ENCODE peak calls at places on chromosomes 5 and 9, in five cellular contexts. W is fibroblast of lung; Z is NB4; M is effector memory CD4-positive, alpha-beta T cell; S is NCI-H1105. F is an unnamed sample.

GRCh38 chr5:17180330-17180843 is 37.0 kb upstream of the BASP1 start:
- DNase-seq in W (no peak), Z (no peak), M (no peak), S (no peak), F (peak)

GRCh38 chr5:131810510-131811249 is 13.9 kb upstream of the FNIP1 start:
- DNase-seq in S (no peak), W (no peak), Z (peak), M (no peak), F (no peak)

GRCh38 chr9:129895376-129896268 is 60.4 kb downstream of the USP20 start:
- DNase-seq in S (no peak), Z (no peak), W (no peak), M (peak), F (no peak)

GRCh38 chr5:102719886-102720285 is 35.2 kb upstream of the PAM start:
- DNase-seq in W (no peak), Z (no peak), M (no peak), S (no peak), F (no peak)

GRCh38 chr5:133754575-133755169 is 142.3 kb upstream of the FSTL4 start:
- DNase-seq in S (no peak), W (peak), M (no peak), Z (peak), F (no peak)

GRCh38 chr5:123107343-123108240 is 18.6 kb downstream of the PRDM6 start:
- DNase-seq in W (peak), M (no peak), Z (no peak), S (no peak), F (no peak)

GRCh38 chr5:129664336-129664937 is 83.5 kb upstream of the MINAR2 start:
- DNase-seq in S (no peak), W (peak), M (no peak), Z (peak), F (no peak)

GRCh38 chr5:110441035-110441434 is 285.4 kb downstream of the TMEM232 start:
- DNase-seq in Z (peak), W (peak), S (no peak), M (no peak), F (peak)

GRCh38 chr9:128114326-128115186 is 13.0 kb downstream of the PTGES2 start:
- DNase-seq in Z (no peak), M (no peak), S (no peak), W (no peak), F (no peak)

GRCh38 chr5:54644226-54644625 is 126.7 kb downstream of the SNX18 start:
- DNase-seq in W (peak), Z (no peak), S (no peak), M (no peak), F (peak)

GRCh38 chr9:101463397-101463796 is 27.8 kb upstream of the ALDOB start:
- DNase-seq in M (no peak), W (peak), Z (no peak), S (no peak), F (no peak)

GRCh38 chr5:163252951-163253350 is 184.4 kb upstream of the CCNG1 start:
- DNase-seq in Z (no peak), W (no peak), S (no peak), M (no peak), F (no peak)

F was measured in NCI-H226.